ENCODE peak calls at places on chromosomes 12 and 14, in five cellular contexts. F is kidney; W is HS-5; J is CD4-positive, alpha-beta T cell; C is ovary. A is an unnamed sample.

GRCh38 chr12:123223241-123223668 is 9.7 kb downstream of the MPHOSPH9 start:
- DNase-seq in F (no peak), W (no peak), J (peak), C (no peak), A (no peak)

GRCh38 chr14:89384023-89384422 is 33.0 kb downstream of the FOXN3 start:
- DNase-seq in F (no peak), W (no peak), J (no peak), C (no peak), A (no peak)

GRCh38 chr12:53676715-53677611 is 1.1 kb upstream of the ATP5MC2 start:
- DNase-seq in F (peak), W (no peak), J (peak), C (peak), A (peak)

GRCh38 chr12:49866859-49867579 is 24.1 kb upstream of the BCDIN3D start:
- DNase-seq in F (peak), W (peak), J (peak), C (peak), A (peak)

GRCh38 chr12:111248221-111248620 is 120.7 kb downstream of the PHETA1 start:
- DNase-seq in F (no peak), W (no peak), J (no peak), C (no peak), A (no peak)

GRCh38 chr12:77954156-77954555 is 123.5 kb downstream of the NAV3 start:
- DNase-seq in F (no peak), W (no peak), J (no peak), C (no peak), A (no peak)

GRCh38 chr12:45299132-45299692 is 83.3 kb downstream of the ANO6 start:
- DNase-seq in F (no peak), W (no peak), J (no peak), C (no peak), A (no peak)

GRCh38 chr12:129332286-129332685 is 479.0 kb downstream of the GLT1D1 start:
- DNase-seq in F (no peak), W (no peak), J (no peak), C (no peak), A (no peak)

GRCh38 chr12:123937707-123938600 is 34.7 kb downstream of the CCDC92 start:
- DNase-seq in F (peak), W (no peak), J (no peak), C (no peak), A (no peak)

GRCh38 chr14:68464716-68465115 is 328.2 kb downstream of the ZFP36L1 start:
- DNase-seq in F (no peak), W (peak), J (no peak), C (no peak), A (no peak)

GRCh38 chr12:25249951-25250738 is 584 bp downstream of the KRAS start:
- DNase-seq in F (peak), W (no peak), J (peak), C (peak), A (peak)

GRCh38 chr12:56128669-56129209 is 672 bp downstream of the ESYT1 start:
- DNase-seq in F (peak), W (no peak), J (no peak), C (peak), A (no peak)

GRCh38 chr12:132761032-132761910 is at the start of gene ANKLE2:
- DNase-seq in F (peak), W (peak), J (peak), C (peak), A (peak)

GRCh38 chr12:85920324-85920947 is 46.3 kb downstream of the NTS start:
- DNase-seq in F (no peak), W (peak), J (no peak), C (no peak), A (no peak)

GRCh38 chr12:10540776-10541205 is 35.1 kb downstream of the EIF2S3B start:
- DNase-seq in F (no peak), W (peak), J (no peak), C (no peak), A (no peak)

GRCh38 chr12:54033980-54034783 is 1.3 kb downstream of the HOXC5 start:
- DNase-seq in F (no peak), W (no peak), J (no peak), C (peak), A (no peak)

GRCh38 chr14:62117010-62117717 is 354.9 kb downstream of the SNAPC1 start:
- DNase-seq in F (peak), W (peak), J (peak), C (peak), A (peak)

GRCh38 chr12:130832561-130833209 is 6.4 kb downstream of the STX2 start:
- DNase-seq in F (no peak), W (no peak), J (no peak), C (peak), A (peak)

GRCh38 chr12:94091624-94092023 is 56.8 kb upstream of the PLXNC1 start:
- DNase-seq in F (no peak), W (no peak), J (no peak), C (no peak), A (no peak)

GRCh38 chr12:109047081-109047805 is 5.1 kb upstream of the USP30 start:
- DNase-seq in F (no peak), W (no peak), J (no peak), C (no peak), A (no peak)

GRCh38 chr14:89639687-89640086 is 222.7 kb upstream of the FOXN3 start:
- DNase-seq in F (no peak), W (no peak), J (no peak), C (no peak), A (no peak)

GRCh38 chr14:46717211-46717610 is 65.6 kb upstream of the RPL10L start:
- DNase-seq in F (no peak), W (peak), J (no peak), C (no peak), A (no peak)

A was measured in left lobe of liver.